ENCODE peak calls at places on chromosomes 11 and 22, in seven cellular contexts. R is HepG2, K is transverse colon, N is adrenal gland, S is IMR-90, Q is HCT116, T is testis. H is an unnamed sample.

GRCh38 chr11:117442049-117442868 is 114.6 kb downstream of the CEP164 start:
- DNase-seq in R (no peak), K (no peak), N (no peak), S (no peak), Q (no peak), T (no peak), H (no peak)

GRCh38 chr11:70525006-70525405 is 126.7 kb downstream of the CTTN start:
- DNase-seq in R (no peak), K (no peak), N (no peak), S (no peak), Q (no peak), T (no peak), H (no peak)

GRCh38 chr11:47350315-47350714 is 2.2 kb downstream of the MYBPC3 start:
- DNase-seq in R (no peak), K (no peak), N (no peak), S (no peak), Q (no peak), T (no peak), H (peak)

GRCh38 chr11:134583397-134583990 is 171.5 kb upstream of the B3GAT1 start:
- DNase-seq in R (no peak), K (no peak), N (no peak), S (no peak), Q (no peak), T (no peak), H (no peak)

GRCh38 chr11:124642628-124643027 is 20.0 kb downstream of the TBRG1 start:
- DNase-seq in R (no peak), K (no peak), N (no peak), S (no peak), Q (no peak), T (no peak), H (no peak)

GRCh38 chr11:17476317-17477083 is at the start of gene ABCC8:
- DNase-seq in R (no peak), K (no peak), N (no peak), S (no peak), Q (no peak), T (no peak), H (no peak)

GRCh38 chr11:57321996-57322880 is 2.5 kb downstream of the TNKS1BP1 start:
- DNase-seq in R (peak), K (peak), N (peak), S (peak), Q (peak), T (peak), H (peak)

GRCh38 chr22:40401532-40401931 is 31.1 kb downstream of the SGSM3 start:
- DNase-seq in R (no peak), K (no peak), N (no peak), S (no peak), Q (no peak), T (no peak), H (no peak)

GRCh38 chr11:42526366-42526765 is 785.4 kb upstream of the API5 start:
- DNase-seq in R (no peak), K (no peak), N (no peak), S (no peak), Q (no peak), T (no peak), H (no peak)

GRCh38 chr11:44387415-44387814 is 77.5 kb upstream of the ALX4 start:
- DNase-seq in R (no peak), K (no peak), N (no peak), S (no peak), Q (no peak), T (no peak), H (no peak)

GRCh38 chr11:17923213-17923612 is 89.6 kb downstream of the SERGEF start:
- DNase-seq in R (no peak), K (no peak), N (no peak), S (no peak), Q (no peak), T (peak), H (peak)

GRCh38 chr11:126140932-126141291 is 70.5 kb downstream of the RPUSD4 start:
- DNase-seq in R (no peak), K (peak), N (peak), S (peak), Q (no peak), T (peak), H (peak)

GRCh38 chr11:116357769-116358544 is 414.8 kb downstream of the BUD13 start:
- DNase-seq in R (no peak), K (peak), N (no peak), S (no peak), Q (peak), T (peak), H (no peak)

GRCh38 chr11:57340228-57340627 is 2.1 kb downstream of the P2RX3 start:
- DNase-seq in R (no peak), K (no peak), N (no peak), S (no peak), Q (no peak), T (no peak), H (peak)

GRCh38 chr11:107043242-107043991 is 25.1 kb upstream of the GUCY1A2 start:
- DNase-seq in R (no peak), K (no peak), N (no peak), S (peak), Q (no peak), T (no peak), H (no peak)

GRCh38 chr11:35030716-35031213 is 108.2 kb upstream of the CD44 start:
- DNase-seq in R (no peak), K (peak), N (peak), S (peak), Q (peak), T (peak), H (peak)

GRCh38 chr22:44099696-44100095 is 75.6 kb downstream of the PARVB start:
- DNase-seq in R (no peak), K (no peak), N (no peak), S (no peak), Q (no peak), T (no peak), H (no peak)

GRCh38 chr11:101127348-101127698 is 2.3 kb downstream of the PGR start:
- DNase-seq in R (no peak), K (peak), N (peak), S (no peak), Q (no peak), T (peak), H (peak)

GRCh38 chr11:20488352-20488751 is 100.8 kb downstream of the PRMT3 start:
- DNase-seq in R (no peak), K (no peak), N (no peak), S (no peak), Q (no peak), T (no peak), H (no peak)

GRCh38 chr22:23084453-23085350 is 14.4 kb downstream of the GNAZ start:
- DNase-seq in R (no peak), K (no peak), N (no peak), S (no peak), Q (no peak), T (no peak), H (no peak)

GRCh38 chr22:19149047-19149883 is 827 bp downstream of the GSC2 start:
- DNase-seq in R (no peak), K (no peak), N (no peak), S (no peak), Q (no peak), T (peak), H (no peak)

GRCh38 chr22:17205432-17205831 is 13.8 kb downstream of the ADA2 start:
- DNase-seq in R (no peak), K (no peak), N (no peak), S (no peak), Q (no peak), T (no peak), H (no peak)

GRCh38 chr11:117595440-117595839 is 201.6 kb downstream of the DSCAML1 start:
- DNase-seq in R (no peak), K (no peak), N (no peak), S (no peak), Q (peak), T (no peak), H (no peak)

GRCh38 chr22:42286205-42286604 is 15.8 kb upstream of the TCF20 start:
- DNase-seq in R (no peak), K (no peak), N (no peak), S (no peak), Q (no peak), T (no peak), H (no peak)

GRCh38 chr11:134580635-134581025 is 168.6 kb upstream of the B3GAT1 start:
- DNase-seq in R (no peak), K (no peak), N (no peak), S (no peak), Q (no peak), T (no peak), H (no peak)

GRCh38 chr11:113505541-113506375 is 30.6 kb upstream of the DRD2 start:
- DNase-seq in R (peak), K (no peak), N (no peak), S (peak), Q (peak), T (peak), H (no peak)

GRCh38 chr22:19352766-19353165 is 61.2 kb upstream of the CLTCL1 start:
- DNase-seq in R (no peak), K (no peak), N (no peak), S (no peak), Q (no peak), T (no peak), H (no peak)

DNA sequence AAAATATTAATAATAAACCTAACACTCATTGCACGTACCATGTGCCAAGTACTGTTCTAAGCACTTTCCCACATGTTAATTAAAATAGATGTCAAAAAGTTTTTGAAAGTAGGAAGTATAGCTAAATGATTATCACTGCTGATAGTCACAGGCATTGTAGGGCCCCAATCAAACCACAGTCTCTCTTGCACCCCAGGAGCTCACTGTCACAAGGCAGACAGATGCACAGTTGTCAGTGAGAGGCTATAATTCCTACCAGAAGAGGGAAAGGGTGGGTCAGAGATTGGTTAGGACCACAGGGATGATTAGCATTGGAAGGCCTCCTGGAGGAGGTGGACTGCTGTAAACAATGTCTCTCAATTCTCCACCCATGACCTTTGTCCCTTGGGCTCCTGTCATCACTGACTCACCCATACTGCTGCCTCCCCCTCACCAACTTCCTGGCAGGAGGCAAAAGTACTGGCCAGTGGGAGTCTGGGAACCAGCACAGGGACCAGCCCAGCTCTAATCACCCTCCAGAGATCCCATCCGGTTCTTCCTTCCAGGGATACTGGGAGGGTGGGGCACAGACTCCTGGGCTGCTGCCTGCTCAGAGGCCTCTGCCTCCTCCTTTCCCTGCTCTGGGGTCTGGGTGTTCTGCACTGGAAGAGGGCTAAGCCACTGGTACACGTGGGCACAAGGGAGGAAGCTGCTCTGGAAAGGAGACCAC is 1.1 kb upstream of the POLD4 start:
- DNase-seq in R (peak), K (peak), N (peak), S (peak), Q (peak), T (peak), H (peak)
- TF ChIP-seq POLR2A in R (peak), K (peak), N (no peak), S (peak), Q (no peak), T (no peak), H (peak)

GRCh38 chr11:12674571-12674935 is 332 bp downstream of the TEAD1 start:
- DNase-seq in R (no peak), K (peak), N (peak), S (no peak), Q (no peak), T (peak), H (peak)
- TF ChIP-seq POLR2A in R (no peak), K (no peak), N (no peak), S (no peak), Q (no peak), T (no peak), H (no peak)

DNA sequence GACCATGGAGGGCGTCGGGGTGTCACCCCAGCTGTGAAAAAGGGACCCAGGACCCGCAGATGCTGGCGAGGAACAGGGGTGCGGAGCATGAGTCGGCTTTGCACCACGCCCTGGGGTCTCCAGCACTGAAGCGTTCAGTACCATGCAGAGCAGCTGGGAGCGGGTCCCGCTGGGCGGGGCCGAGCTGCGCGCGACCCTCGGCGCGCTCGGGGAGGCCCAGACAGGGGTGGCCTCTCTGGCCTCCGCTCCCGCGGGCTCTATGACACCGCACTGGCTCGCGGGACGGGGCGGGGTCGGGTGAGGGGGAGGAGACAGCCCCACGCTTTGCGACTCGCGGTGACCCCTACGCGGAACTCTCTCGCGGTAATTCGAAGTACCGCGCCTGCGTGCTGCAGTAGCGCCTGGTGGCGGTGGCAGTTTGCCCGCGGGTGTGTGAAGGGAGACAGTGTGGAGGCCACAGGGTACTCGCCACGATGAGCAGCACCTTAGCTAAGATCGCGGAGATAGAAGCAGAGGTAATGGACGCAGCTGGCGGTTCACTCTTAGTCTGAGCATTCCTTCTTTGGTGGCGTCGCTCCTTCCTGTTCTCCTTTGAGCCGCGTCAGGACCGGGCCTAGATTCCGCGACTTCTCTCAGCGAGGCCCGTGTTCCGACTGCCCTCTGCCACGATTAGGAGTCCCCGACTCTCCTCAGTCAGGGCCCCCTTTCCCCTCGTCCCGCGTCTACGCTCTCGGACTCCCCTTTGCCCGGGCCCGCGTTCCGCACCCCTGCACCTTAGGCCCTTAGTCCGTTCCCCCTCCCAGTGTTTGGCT is at the start of gene DRG1:
- DNase-seq in R (peak), K (peak), N (peak), S (peak), Q (peak), T (peak), H (peak)
- TF ChIP-seq POLR2A in R (peak), K (peak), N (peak), S (peak), Q (peak), T (peak), H (peak)

GRCh38 chr22:30396871-30397655 is at the start of gene SEC14L2:
- DNase-seq in R (no peak), K (peak), N (peak), S (peak), Q (peak), T (peak), H (peak)

GRCh38 chr22:30393322-30393680 is 3.5 kb upstream of the SEC14L2 start:
- DNase-seq in R (no peak), K (no peak), N (no peak), S (no peak), Q (no peak), T (no peak), H (no peak)

GRCh38 chr22:30393885-30394284 is 2.9 kb upstream of the SEC14L2 start:
- DNase-seq in R (no peak), K (no peak), N (no peak), S (no peak), Q (no peak), T (no peak), H (no peak)

GRCh38 chr22:30390974-30391691 is 3.9 kb upstream of the RNF215 start:
- DNase-seq in R (peak), K (peak), N (peak), S (peak), Q (peak), T (peak), H (peak)

GRCh38 chr22:30392661-30393321 is 4.0 kb upstream of the SEC14L2 start:
- DNase-seq in R (no peak), K (no peak), N (no peak), S (no peak), Q (no peak), T (no peak), H (no peak)
- TF ChIP-seq POLR2A in R (no peak), K (no peak), N (no peak), S (no peak), Q (no peak), T (no peak), H (no peak)

GRCh38 chr22:39363751-39364484 is 14.1 kb downstream of the SYNGR1 start:
- DNase-seq in R (no peak), K (no peak), N (no peak), S (no peak), Q (no peak), T (peak), H (no peak)
- TF ChIP-seq POLR2A in R (no peak), K (no peak), N (no peak), S (no peak), Q (no peak), T (no peak), H (no peak)